ENCODE peak calls at places on chromosomes 11 and 22, in ten cellular contexts. I is body of pancreas, B is heart left ventricle, W is transverse colon, Z is gastrocnemius medialis, U is esophagus muscularis mucosa, N is testis, J is adrenal gland, M is tibial nerve, O is prostate gland. D is an unnamed sample.

GRCh38 chr11:31798057-31799035 is 12.8 kb downstream of the PAX6 start:
- DNase-seq in I (no peak), B (peak), W (no peak), Z (no peak), U (peak), N (no peak), J (no peak), M (peak), O (no peak), D (peak)

GRCh38 chr22:38177926-38178604 is 3.6 kb downstream of the PLA2G6 start:
- DNase-seq in I (peak), B (no peak), W (peak), Z (peak), U (no peak), N (peak), J (peak), M (peak), O (peak), D (no peak)

GRCh38 chr22:30890689-30891442 is 77.7 kb downstream of the MORC2 start:
- DNase-seq in I (peak), B (peak), W (peak), Z (no peak), U (no peak), N (peak), J (peak), M (no peak), O (no peak), D (peak)

GRCh38 chr11:96311120-96311568 is 31.9 kb downstream of the MAML2 start:
- DNase-seq in I (no peak), B (no peak), W (no peak), Z (no peak), U (no peak), N (no peak), J (no peak), M (no peak), O (peak), D (no peak)

GRCh38 chr11:304915-305833 is 2.4 kb upstream of the IFITM2 start:
- DNase-seq in I (peak), B (no peak), W (peak), Z (no peak), U (no peak), N (peak), J (peak), M (peak), O (peak), D (peak)

GRCh38 chr11:70608568-70609314 is 210.4 kb downstream of the CTTN start:
- DNase-seq in I (no peak), B (peak), W (no peak), Z (peak), U (no peak), N (no peak), J (no peak), M (peak), O (no peak), D (no peak)

GRCh38 chr11:11963842-11964773 is 44.3 kb downstream of the DKK3 start:
- DNase-seq in I (no peak), B (no peak), W (no peak), Z (no peak), U (no peak), N (no peak), J (no peak), M (no peak), O (no peak), D (peak)

GRCh38 chr22:42074153-42074750 is at the start of gene PHETA2:
- DNase-seq in I (peak), B (peak), W (peak), Z (no peak), U (no peak), N (no peak), J (peak), M (peak), O (no peak), D (peak)

GRCh38 chr11:1876361-1877063 is 15.2 kb downstream of the PRR33 start:
- DNase-seq in I (peak), B (peak), W (peak), Z (peak), U (no peak), N (peak), J (peak), M (no peak), O (no peak), D (peak)

GRCh38 chr11:3120071-3120792 is 44.9 kb downstream of the OSBPL5 start:
- DNase-seq in I (no peak), B (peak), W (peak), Z (peak), U (no peak), N (no peak), J (no peak), M (no peak), O (no peak), D (peak)

GRCh38 chr11:9260182-9261146 is 4.7 kb downstream of the DENND5A start:
- DNase-seq in I (no peak), B (no peak), W (no peak), Z (no peak), U (no peak), N (no peak), J (no peak), M (no peak), O (no peak), D (peak)
- H3K27ac ChIP-seq in I (no peak), B (no peak), W (no peak), Z (no peak), U (no peak), N (no peak), J (no peak), M (no peak), O (no peak), D (peak)

GRCh38 chr22:46054091-46054877 is 77.3 kb upstream of the WNT7B start:
- DNase-seq in I (peak), B (peak), W (peak), Z (peak), U (no peak), N (peak), J (peak), M (no peak), O (no peak), D (peak)
- TF ChIP-seq POLR2A in I (no peak), B (no peak), W (peak), Z (peak), U (no peak), N (peak), J (no peak), M (peak), O (peak), D (no peak)

DNA sequence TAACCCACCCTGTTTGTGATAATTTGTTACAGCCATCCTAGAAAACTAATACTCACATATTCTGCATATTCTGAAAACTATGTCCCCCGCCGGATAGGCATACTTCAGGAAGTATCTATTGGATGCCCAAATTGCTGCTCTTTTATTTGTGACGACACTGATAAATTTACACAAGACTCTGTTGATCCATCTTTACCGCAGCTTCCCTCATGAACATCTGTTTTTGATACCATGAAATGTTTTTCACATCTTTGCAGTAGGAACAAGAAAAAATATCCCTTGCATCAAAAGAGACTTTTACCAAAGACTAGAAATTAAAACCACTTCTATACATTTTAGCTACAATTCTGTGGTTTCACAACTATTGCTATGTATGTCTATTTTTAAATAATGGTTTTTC is 15.2 kb downstream of the POU2AF2 start:
- DNase-seq in I (no peak), B (no peak), W (no peak), Z (no peak), U (no peak), N (no peak), J (no peak), M (no peak), O (no peak), D (no peak)
- H3K27ac ChIP-seq in I (no peak), B (no peak), W (no peak), Z (no peak), U (no peak), N (no peak), J (no peak), M (no peak), O (no peak), D (no peak)

DNA sequence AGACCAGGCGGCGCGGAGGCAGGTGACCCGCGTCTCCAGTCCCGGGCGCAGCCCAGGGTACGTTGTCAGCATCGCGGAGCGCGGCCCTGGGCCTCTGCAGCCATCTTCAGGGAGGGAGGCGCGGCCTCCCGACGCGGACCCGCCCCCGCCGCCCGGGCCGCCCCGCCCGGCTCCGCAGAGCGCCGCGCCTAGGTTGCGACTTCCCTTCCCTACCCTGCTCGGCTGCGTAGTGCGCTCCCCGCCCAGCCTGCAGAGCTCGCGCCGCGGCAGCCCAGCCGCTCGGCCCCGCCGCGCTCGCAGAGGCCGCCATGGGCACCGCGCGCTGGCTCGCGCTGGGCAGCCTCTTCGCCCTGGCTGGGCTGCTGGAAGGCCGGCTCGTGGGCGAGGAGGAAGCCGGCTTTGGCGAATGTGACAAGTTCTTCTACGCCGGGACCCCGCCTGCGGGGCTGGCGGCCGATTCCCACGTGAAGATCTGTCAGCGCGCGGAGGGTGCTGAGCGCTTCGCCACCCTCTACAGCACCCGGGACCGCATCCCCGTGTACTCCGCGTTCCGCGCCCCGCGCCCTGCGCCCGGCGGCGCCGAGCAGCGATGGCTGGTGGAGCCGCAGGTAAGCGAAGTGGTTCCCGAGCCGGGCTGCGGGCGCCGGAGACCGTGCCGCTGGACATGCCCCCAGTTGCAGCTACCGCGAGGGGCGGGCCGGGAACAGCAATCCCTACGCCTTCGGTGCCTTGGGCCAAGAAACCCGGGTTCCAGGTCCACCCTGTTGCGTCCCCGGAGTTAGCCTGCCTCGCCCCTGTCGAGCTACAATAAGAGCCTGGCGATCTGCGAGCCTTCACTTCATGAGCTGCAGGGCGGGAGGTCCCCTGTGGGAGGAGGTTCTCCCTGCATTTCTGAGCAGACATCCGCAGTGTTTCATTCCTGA is at the start of gene ENDOD1:
- DNase-seq in I (peak), B (peak), W (peak), Z (peak), U (peak), N (peak), J (peak), M (peak), O (peak), D (peak)
- TF ChIP-seq POLR2A in I (peak), B (no peak), W (peak), Z (peak), U (no peak), N (peak), J (peak), M (peak), O (peak), D (no peak)

DNA sequence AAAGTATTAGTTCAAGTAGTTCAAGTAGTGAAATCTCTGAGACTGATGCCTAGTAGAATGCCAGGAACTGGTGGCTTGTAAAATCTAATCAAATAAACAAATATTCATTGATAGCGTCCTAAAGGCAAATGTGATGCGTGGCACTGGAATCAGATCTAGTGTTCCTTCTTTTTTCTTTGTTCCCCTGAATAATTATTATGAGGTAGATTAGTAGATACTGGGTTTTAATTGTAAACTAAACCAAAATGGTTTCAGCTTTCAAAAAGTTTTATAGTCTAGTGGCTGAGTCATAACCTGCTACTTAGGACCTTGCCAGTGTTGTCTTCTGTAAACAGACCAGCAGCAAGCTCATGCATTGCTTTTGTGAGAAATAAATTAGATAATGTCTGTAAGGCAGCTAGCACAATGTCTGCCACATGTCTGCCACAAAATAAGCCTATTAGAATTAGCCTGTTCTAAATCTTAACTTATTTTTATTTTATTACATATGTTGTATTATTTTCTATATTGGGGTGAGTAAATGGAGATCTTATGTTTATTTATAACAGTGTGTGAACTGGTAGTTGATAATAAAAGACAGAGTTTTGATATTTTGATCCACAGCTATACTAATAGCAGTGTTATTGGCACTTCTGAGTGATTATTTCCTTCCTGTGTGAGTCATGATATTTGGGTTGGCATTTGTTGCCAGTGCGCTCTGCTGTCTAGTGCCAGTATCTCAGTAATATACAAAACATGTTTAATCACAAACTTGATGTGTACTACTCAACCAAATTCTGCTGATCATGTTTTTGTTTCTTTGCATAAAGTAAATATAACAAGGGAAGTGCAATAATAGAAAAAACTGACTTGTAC is 135.7 kb downstream of the TMEM135 start:
- DNase-seq in I (no peak), B (no peak), W (no peak), Z (no peak), U (no peak), N (no peak), J (no peak), M (no peak), O (peak), D (no peak)
- H3K27ac ChIP-seq in I (peak), B (no peak), W (no peak), Z (peak), U (no peak), N (no peak), J (no peak), M (no peak), O (no peak), D (no peak)

GRCh38 chr22:20127869-20128618 is 3.6 kb upstream of the ZDHHC8 start:
- DNase-seq in I (no peak), B (no peak), W (no peak), Z (no peak), U (no peak), N (no peak), J (no peak), M (no peak), O (no peak), D (no peak)
- TF ChIP-seq POLR2A in I (no peak), B (no peak), W (no peak), Z (no peak), U (no peak), N (no peak), J (no peak), M (no peak), O (no peak), D (no peak)

GRCh38 chr22:23103199-23103954 is 33.1 kb downstream of the GNAZ start:
- DNase-seq in I (no peak), B (no peak), W (no peak), Z (no peak), U (no peak), N (no peak), J (no peak), M (no peak), O (no peak), D (no peak)
- H3K27ac ChIP-seq in I (no peak), B (no peak), W (no peak), Z (no peak), U (no peak), N (no peak), J (no peak), M (no peak), O (no peak), D (no peak)

DNA sequence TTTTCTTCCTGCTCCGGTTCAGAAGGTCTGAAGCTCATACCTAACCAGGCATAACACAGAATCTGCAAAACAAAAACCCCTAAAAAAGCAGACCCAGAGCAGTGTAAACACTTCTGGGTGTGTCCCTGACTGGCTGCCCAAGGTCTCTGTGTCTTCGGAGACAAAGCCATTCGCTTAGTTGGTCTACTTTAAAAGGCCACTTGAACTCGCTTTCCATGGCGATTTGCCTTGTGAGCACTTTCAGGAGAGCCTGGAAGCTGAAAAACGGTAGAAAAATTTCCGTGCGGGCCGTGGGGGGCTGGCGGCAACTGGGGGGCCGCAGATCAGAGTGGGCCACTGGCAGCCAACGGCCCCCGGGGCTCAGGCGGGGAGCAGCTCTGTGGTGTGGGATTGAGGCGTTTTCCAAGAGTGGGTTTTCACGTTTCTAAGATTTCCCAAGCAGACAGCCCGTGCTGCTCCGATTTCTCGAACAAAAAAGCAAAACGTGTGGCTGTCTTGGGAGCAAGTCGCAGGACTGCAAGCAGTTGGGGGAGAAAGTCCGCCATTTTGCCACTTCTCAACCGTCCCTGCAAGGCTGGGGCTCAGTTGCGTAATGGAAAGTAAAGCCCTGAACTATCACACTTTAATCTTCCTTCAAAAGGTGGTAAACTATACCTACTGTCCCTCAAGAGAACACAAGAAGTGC is 661 bp upstream of the MALAT1 start:
- DNase-seq in I (peak), B (no peak), W (peak), Z (peak), U (no peak), N (peak), J (peak), M (peak), O (no peak), D (no peak)
- TF ChIP-seq POLR2A in I (no peak), B (no peak), W (no peak), Z (no peak), U (no peak), N (no peak), J (peak), M (no peak), O (no peak), D (no peak)

DNA sequence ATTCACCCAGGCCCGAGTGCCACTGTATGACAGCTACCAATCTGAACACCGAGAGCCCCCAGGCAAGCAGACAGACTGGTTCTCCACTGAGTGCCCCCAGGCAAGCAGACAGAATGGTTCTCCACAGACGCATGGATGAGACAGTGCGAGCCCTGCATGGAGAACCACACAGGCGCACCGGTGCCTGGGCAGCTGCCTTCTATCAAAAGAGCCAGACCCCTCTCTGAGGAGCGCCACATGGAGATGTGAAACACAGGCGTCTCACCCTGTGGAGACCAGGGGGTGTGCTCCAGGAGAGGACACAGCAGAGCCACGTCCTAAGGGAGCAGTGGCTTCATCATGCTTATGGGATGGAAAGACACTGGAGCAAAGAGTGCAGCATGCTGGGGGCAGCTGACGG is 94.5 kb upstream of the BID start:
- DNase-seq in I (no peak), B (no peak), W (no peak), Z (no peak), U (no peak), N (no peak), J (no peak), M (no peak), O (no peak), D (peak)
- H3K27ac ChIP-seq in I (no peak), B (no peak), W (peak), Z (peak), U (no peak), N (no peak), J (no peak), M (peak), O (no peak), D (no peak)

GRCh38 chr11:19225123-19225522 is 15.6 kb downstream of the E2F8 start:
- DNase-seq in I (no peak), B (no peak), W (no peak), Z (peak), U (no peak), N (no peak), J (no peak), M (no peak), O (no peak), D (no peak)
- TF ChIP-seq POLR2A in I (no peak), B (no peak), W (no peak), Z (no peak), U (no peak), N (no peak), J (no peak), M (no peak), O (no peak), D (no peak)